ENCODE peak calls at places on chromosomes 6 and 20, in four cellular contexts. Z is psoas muscle, H is fibroblast of lung, Y is left ventricle myocardium inferior. A is an unnamed sample.

GRCh38 chr20:36312724-36313441 is 6.7 kb downstream of the DLGAP4 start:
- DNase-seq in Y (no peak), Z (peak; percentile 26), H (no peak), A (no peak)

GRCh38 chr6:112021911-112022310 is 32.0 kb upstream of the CCN6 start:
- DNase-seq in Y (no peak), H (no peak), Z (no peak), A (no peak)

GRCh38 chr6:157597461-157598312 is 216.7 kb downstream of the ZDHHC14 start:
- DNase-seq in Y (peak; percentile 36), H (peak; percentile 55), Z (no peak), A (peak; percentile 24)

GRCh38 chr20:43658068-43658722 is 8.7 kb upstream of the MYBL2 start:
- DNase-seq in Z (no peak), Y (no peak), H (no peak), A (no peak)

GRCh38 chr6:19417713-19418112 is 419.5 kb upstream of the ID4 start:
- DNase-seq in Y (no peak), Z (no peak), H (peak; percentile 28), A (no peak)

GRCh38 chr6:131948692-131949614 is 2.2 kb downstream of the CCN2 start:
- DNase-seq in H (peak; percentile 78), Y (no peak), Z (no peak), A (no peak)

GRCh38 chr20:6819599-6819998 is 52.1 kb downstream of the BMP2 start:
- DNase-seq in Y (no peak), H (peak; percentile 8), Z (no peak), A (no peak)

GRCh38 chr6:100057941-100058340 is 63.9 kb upstream of the MCHR2 start:
- DNase-seq in H (no peak), Z (no peak), Y (no peak), A (no peak)

GRCh38 chr6:1416820-1417219 is 27.4 kb downstream of the FOXF2 start:
- DNase-seq in H (no peak), Z (no peak), Y (no peak), A (no peak)

GRCh38 chr6:2196079-2196679 is 49.2 kb downstream of the GMDS start:
- DNase-seq in H (peak; percentile 73), Z (no peak), Y (no peak), A (no peak)

GRCh38 chr6:36249010-36249409 is 20.9 kb upstream of the PNPLA1 start:
- DNase-seq in Y (no peak), H (peak; percentile 19), Z (no peak), A (no peak)

GRCh38 chr20:51763965-51764602 is 4.1 kb downstream of the ATP9A start:
- DNase-seq in H (peak; percentile 35), Z (no peak), Y (no peak), A (no peak)

GRCh38 chr20:51767018-51767866 is 948 bp downstream of the ATP9A start:
- DNase-seq in Y (peak; percentile 65), H (peak; percentile 25), Z (peak; percentile 64), A (peak; percentile 83)

GRCh38 chr20:51769941-51770615 is 1.9 kb upstream of the ATP9A start:
- DNase-seq in Y (no peak), Z (no peak), H (no peak), A (no peak)

GRCh38 chr20:51768759-51769517 is 748 bp upstream of the ATP9A start:
- DNase-seq in Y (no peak), Z (no peak), H (no peak), A (peak; percentile 66)

GRCh38 chr20:51767867-51768758 is at the start of gene ATP9A:
- DNase-seq in Z (peak; percentile 51), H (peak; percentile 21), Y (peak; percentile 34), A (peak; percentile 21)
- H3K27ac ChIP-seq in Z (peak within 1 kb of the TSS; percentile 58), H (peak within 1 kb of the TSS; percentile 49), Y (peak within 1 kb of the TSS; percentile 58), A (peak within 1 kb of the TSS; percentile 70)

GRCh38 chr6:7153807-7154206 is 46.0 kb downstream of the RREB1 start:
- DNase-seq in Y (no peak), H (no peak), Z (no peak), A (no peak)

GRCh38 chr6:7150381-7151064 is 42.8 kb downstream of the RREB1 start:
- DNase-seq in Y (no peak), H (no peak), Z (no peak), A (no peak)

GRCh38 chr6:7151381-7151780 is 43.6 kb downstream of the RREB1 start:
- DNase-seq in Z (no peak), H (peak; percentile 20), Y (no peak), A (no peak)

GRCh38 chr6:7154341-7155139 is 46.8 kb downstream of the RREB1 start:
- DNase-seq in H (no peak), Y (no peak), Z (no peak), A (no peak)

GRCh38 chr6:7152467-7152866 is 44.7 kb downstream of the RREB1 start:
- DNase-seq in Z (no peak), Y (no peak), H (no peak), A (no peak)
- H3K27ac ChIP-seq in Z (peak overlapping the region; percentile 52), Y (no peak overlapping the region), H (no peak overlapping the region), A (no peak overlapping the region)

GRCh38 chr20:21559305-21559704 is 45.4 kb upstream of the NKX2-2 start:
- DNase-seq in H (no peak), Z (no peak), Y (no peak), A (no peak)

GRCh38 chr20:21557246-21557982 is 43.5 kb upstream of the NKX2-2 start:
- DNase-seq in H (no peak), Y (no peak), Z (no peak), A (no peak)

GRCh38 chr20:21564127-21564773 is 50.4 kb upstream of the NKX2-2 start:
- DNase-seq in Y (no peak), H (no peak), Z (no peak), A (peak; percentile 65)

GRCh38 chr20:21562656-21563055 is 48.8 kb upstream of the NKX2-2 start:
- DNase-seq in Z (no peak), Y (no peak), H (no peak), A (no peak)
- H3K27ac ChIP-seq in Z (no peak overlapping the region), Y (no peak overlapping the region), H (no peak overlapping the region), A (no peak overlapping the region)

GRCh38 chr6:108714012-108714773 is 134.0 kb upstream of the ARMC2 start:
- DNase-seq in Z (no peak), Y (no peak), H (peak; percentile 83), A (no peak)
- H3K27ac ChIP-seq in Z (no peak overlapping the region), Y (peak overlapping the region; percentile 31), H (no peak overlapping the region), A (no peak overlapping the region)

GRCh38 chr6:44225579-44226325 is 2.4 kb downstream of the SLC29A1 start:
- DNase-seq in H (no peak), Z (no peak), Y (no peak), A (no peak)
- H3K27ac ChIP-seq in H (no peak overlapping the region), Z (peak overlapping the region; percentile 87), Y (peak overlapping the region; percentile 98), A (no peak overlapping the region)

GRCh38 chr20:34987288-34988175 is 31.9 kb downstream of the MYH7B start:
- DNase-seq in Z (no peak), Y (no peak), H (peak; percentile 17), A (no peak)

GRCh38 chr20:34988176-34988540 is 32.5 kb downstream of the MYH7B start:
- DNase-seq in Z (no peak), Y (no peak), H (peak; percentile 11), A (no peak)

GRCh38 chr20:34985439-34986310 is 30.0 kb downstream of the MYH7B start:
- DNase-seq in Z (peak; percentile 48), H (no peak), Y (peak; percentile 15), A (no peak)

GRCh38 chr20:34984756-34985261 is 29.1 kb downstream of the MYH7B start:
- DNase-seq in H (no peak), Z (peak; percentile 83), Y (peak; percentile 48), A (no peak)

GRCh38 chr20:34986311-34987287 is 30.9 kb downstream of the MYH7B start:
- DNase-seq in Z (peak; percentile 47), Y (no peak), H (no peak), A (no peak)
- H3K27ac ChIP-seq in Z (peak overlapping the region; percentile 27), Y (peak overlapping the region; percentile 93), H (no peak overlapping the region), A (no peak overlapping the region)